ENCODE peak calls at places on chromosome 12, in five cellular contexts. E is mesendoderm, F is transverse colon, I is lung, V is sigmoid colon. R is an unnamed sample.

GRCh38 chr12:29026419-29026818 is 122.7 kb upstream of the FAR2 start:
- DNase-seq in F (no peak), E (no peak), V (no peak), I (no peak), R (no peak)

GRCh38 chr12:123085730-123086487 is 65.0 kb downstream of the PITPNM2 start:
- DNase-seq in I (no peak), F (peak; percentile 27), V (no peak), E (no peak), R (no peak)

GRCh38 chr12:69511469-69511868 is 41.3 kb downstream of the FRS2 start:
- DNase-seq in I (no peak), V (no peak), E (no peak), F (no peak), R (no peak)

GRCh38 chr12:3341594-3341993 is 149.4 kb upstream of the PRMT8 start:
- DNase-seq in I (no peak), V (no peak), E (no peak), F (no peak), R (no peak)

GRCh38 chr12:65756956-65757511 is 67.2 kb upstream of the HMGA2 start:
- DNase-seq in E (no peak), V (no peak), F (no peak), I (no peak), R (no peak)

GRCh38 chr12:22228022-22228875 is 106.3 kb downstream of the ST8SIA1 start:
- DNase-seq in V (no peak), E (no peak), I (no peak), F (no peak), R (no peak)

GRCh38 chr12:26434299-26434915 is 239.0 kb downstream of the SSPN start:
- DNase-seq in I (no peak), F (peak; percentile 10), V (no peak), E (peak; percentile 80), R (peak; percentile 29)

GRCh38 chr12:63042646-63043045 is 107.7 kb upstream of the PPM1H start:
- DNase-seq in V (no peak), I (no peak), E (no peak), F (no peak), R (no peak)

GRCh38 chr12:108714866-108715265 is 16.5 kb downstream of the CORO1C start:
- DNase-seq in I (no peak), V (no peak), F (no peak), E (no peak), R (no peak)

GRCh38 chr12:41277019-41277770 is 89.1 kb downstream of the PDZRN4 start:
- DNase-seq in F (no peak), V (no peak), E (peak; percentile 46), I (no peak), R (no peak)

GRCh38 chr12:127685476-127686234 is 581.3 kb upstream of the TMEM132C start:
- DNase-seq in I (no peak), F (no peak), V (no peak), E (no peak), R (no peak)

GRCh38 chr12:52217223-52217622 is 15.8 kb upstream of the KRT7 start:
- DNase-seq in E (peak; percentile 68), I (peak; percentile 87), V (peak; percentile 68), F (peak; percentile 85), R (peak; percentile 93)

GRCh38 chr12:111893287-111893686 is 51.3 kb downstream of the MAPKAPK5 start:
- DNase-seq in E (no peak), F (no peak), I (no peak), V (no peak), R (no peak)

GRCh38 chr12:457676-458075 is 2.1 kb upstream of the B4GALNT3 start:
- DNase-seq in V (no peak), I (no peak), E (no peak), F (no peak), R (no peak)

GRCh38 chr12:12791756-12792346 is 6.4 kb downstream of the APOLD1 start:
- DNase-seq in I (no peak), E (no peak), F (no peak), V (peak; percentile 69), R (no peak)

GRCh38 chr12:67940780-67941243 is 48.4 kb upstream of the IFNG-AS1 start:
- DNase-seq in V (no peak), F (peak; percentile 11), I (peak; percentile 32), E (peak; percentile 95), R (peak; percentile 33)

GRCh38 chr12:108525681-108526080 is 10.6 kb downstream of the FICD start:
- DNase-seq in E (no peak), F (no peak), I (no peak), V (no peak), R (no peak)

GRCh38 chr12:119692410-119692809 is 24.5 kb downstream of the PRKAB1 start:
- DNase-seq in I (no peak), E (no peak), F (no peak), V (no peak), R (no peak)

GRCh38 chr12:78146365-78146772 is 315.7 kb downstream of the NAV3 start:
- DNase-seq in V (no peak), F (no peak), I (no peak), E (peak; percentile 24), R (no peak)

GRCh38 chr12:127127887-127128286 is 1139.1 kb upstream of the TMEM132C start:
- DNase-seq in F (no peak), E (no peak), I (no peak), V (no peak), R (no peak)

GRCh38 chr12:52837781-52838736 is 3.9 kb upstream of the KRT79 start:
- DNase-seq in F (no peak), I (no peak), V (no peak), E (no peak), R (no peak)

DNA sequence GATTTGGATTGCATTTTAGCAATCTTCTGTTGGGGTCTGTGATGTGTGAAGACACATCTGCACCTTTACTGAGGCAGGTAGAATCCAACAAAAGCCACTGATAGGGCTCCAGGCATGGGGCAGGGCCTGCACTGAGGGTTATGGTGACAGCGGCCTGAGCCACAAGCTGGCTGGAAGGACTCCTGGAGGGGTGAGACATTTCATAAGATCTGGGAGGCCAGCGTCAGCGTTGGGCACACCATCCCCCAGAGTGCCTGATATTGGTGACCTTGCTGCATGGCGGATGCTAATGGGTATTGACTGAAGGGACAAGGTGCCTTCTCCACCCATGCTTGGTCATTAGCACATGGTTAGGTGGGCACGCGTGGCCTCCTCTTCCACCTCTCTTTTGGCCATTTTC is 187.6 kb downstream of the CACNA1C start:
- DNase-seq in E (no peak), F (no peak), I (no peak), V (no peak), R (no peak)
- H3K27me3 ChIP-seq in E (no peaks in the 10 kb centered on the region), F (no peaks in the 10 kb centered on the region), I (no peaks in the 10 kb centered on the region), V (no peaks in the 10 kb centered on the region), R (no peaks in the 10 kb centered on the region)

DNA sequence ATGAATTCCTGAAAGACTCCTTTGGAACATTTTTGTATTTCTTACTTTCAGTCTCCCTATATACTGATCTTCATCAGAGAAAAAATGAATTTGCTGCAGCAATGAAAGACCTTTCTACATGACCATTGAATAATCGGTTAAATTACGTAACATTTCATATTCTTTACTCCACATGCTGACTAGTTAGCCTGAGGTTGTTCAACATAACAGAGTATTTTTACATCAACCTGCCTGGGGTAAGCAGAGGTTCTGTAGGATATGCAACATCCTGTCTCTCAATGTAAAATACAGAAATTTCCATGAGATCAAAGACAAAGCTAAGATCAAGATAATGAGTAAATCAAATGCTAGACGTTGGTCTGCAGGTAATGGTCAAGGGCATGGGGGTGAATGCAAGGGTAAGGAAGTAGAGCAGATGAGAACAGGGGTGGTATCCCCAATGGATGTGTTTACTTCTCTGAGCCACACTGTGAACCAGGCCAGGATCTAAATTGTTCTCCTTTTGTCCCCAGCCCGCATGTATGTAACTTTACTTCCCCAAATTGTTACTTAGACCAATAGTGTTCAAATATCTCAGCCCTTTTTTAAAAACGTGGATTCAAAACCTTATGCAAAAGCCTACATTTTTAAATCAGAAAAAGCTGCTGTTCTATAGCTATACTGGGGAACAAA is 45.3 kb downstream of the DUSP6 start:
- DNase-seq in E (no peak), F (no peak), V (no peak), I (no peak), R (no peak)
- H3K27me3 ChIP-seq in E (no peaks in the 10 kb centered on the region), F (no peaks in the 10 kb centered on the region), V (no peaks in the 10 kb centered on the region), I (no peaks in the 10 kb centered on the region), R (no peaks in the 10 kb centered on the region)

GRCh38 chr12:114480309-114481199 is 74.6 kb upstream of the TBX5 start:
- DNase-seq in F (no peak), E (peak; percentile 35), V (no peak), I (no peak), R (no peak)

GRCh38 chr12:114481200-114481535 is 75.2 kb upstream of the TBX5 start:
- DNase-seq in E (no peak), F (no peak), I (no peak), V (no peak), R (no peak)

GRCh38 chr12:114476159-114476558 is 70.2 kb upstream of the TBX5 start:
- DNase-seq in V (no peak), E (peak; percentile 60), I (no peak), F (no peak), R (no peak)

GRCh38 chr12:114479831-114480230 is 73.9 kb upstream of the TBX5 start:
- DNase-seq in V (no peak), F (no peak), I (no peak), E (peak; percentile 21), R (no peak)

GRCh38 chr12:114478891-114479290 is 72.9 kb upstream of the TBX5 start:
- DNase-seq in E (no peak), F (no peak), I (no peak), V (no peak), R (no peak)
- H3K27me3 ChIP-seq in E (peaks cover 49% of the 10 kb centered on the region), F (peaks cover 83% of the 10 kb centered on the region), I (no peaks in the 10 kb centered on the region), V (peaks cover 24% of the 10 kb centered on the region), R (peaks cover 27% of the 10 kb centered on the region)

DNA sequence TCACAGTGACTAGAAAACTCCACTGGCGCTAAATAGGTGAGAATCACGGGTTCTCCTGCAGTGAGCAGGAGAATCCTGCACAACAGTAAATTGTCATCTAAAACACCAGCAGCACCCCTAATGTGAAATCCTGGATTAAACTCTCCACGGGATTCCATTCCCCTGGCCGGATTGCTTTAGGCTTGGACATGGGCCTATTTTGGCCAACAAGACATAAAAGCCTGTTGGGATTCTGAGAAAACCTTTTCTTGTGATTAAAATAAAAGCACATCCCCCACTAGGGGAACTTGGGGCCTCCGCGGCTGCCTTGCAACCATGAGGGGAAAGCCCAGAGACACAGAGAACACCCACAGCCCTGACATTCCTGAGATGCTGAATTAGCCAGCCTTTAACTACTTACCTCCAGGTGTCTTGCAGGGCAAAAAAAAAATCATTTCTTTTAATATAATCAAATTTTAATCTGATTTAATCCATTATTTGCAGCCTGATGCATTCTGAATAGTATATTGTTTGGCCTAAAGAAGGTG is 21.0 kb upstream of the TSPAN11 start:
- DNase-seq in V (no peak), I (no peak), E (peak; percentile 57), F (no peak), R (no peak)
- H3K27me3 ChIP-seq in V (no peaks in the 10 kb centered on the region), I (no peaks in the 10 kb centered on the region), E (no peaks in the 10 kb centered on the region), F (no peaks in the 10 kb centered on the region), R (no peaks in the 10 kb centered on the region)

GRCh38 chr12:57216014-57216891 is at the start of gene NXPH4:
- DNase-seq in F (peak; percentile 54), V (no peak), I (no peak), E (peak; percentile 46), R (peak; percentile 47)

GRCh38 chr12:57218030-57218853 is 1.6 kb downstream of the NXPH4 start:
- DNase-seq in V (no peak), F (no peak), I (no peak), E (no peak), R (no peak)

GRCh38 chr12:57215065-57215464 is 1.5 kb upstream of the NXPH4 start:
- DNase-seq in I (no peak), E (no peak), V (no peak), F (no peak), R (no peak)

GRCh38 chr12:57215668-57216013 is 953 bp upstream of the NXPH4 start:
- DNase-seq in E (peak; percentile 38), V (no peak), F (no peak), I (no peak), R (no peak)

GRCh38 chr12:57216931-57217871 is 607 bp downstream of the NXPH4 start:
- DNase-seq in V (no peak), F (no peak), E (no peak), I (no peak), R (no peak)
- H3K27me3 ChIP-seq in V (peaks cover 61% of the 10 kb centered on the region), F (peaks cover 78% of the 10 kb centered on the region), E (peaks cover 58% of the 10 kb centered on the region), I (peaks cover 4% of the 10 kb centered on the region), R (peaks cover 76% of the 10 kb centered on the region)